ENCODE peak calls at places on chromosomes 4 and X, in seven cellular contexts. One of them, this sample, is unnamed.

GRCh38 chrX:1463581-1464281 is 11.0 kb upstream of the ASMTL start:
- DNase-seq in aorta: no peak
- DNase-seq in CD4-positive, CD25-positive, alpha-beta regulatory T cell: no peak
- DNase-seq in left lung: peak; percentile 19
- DNase-seq in lower lobe of right lung: peak; percentile 14
- DNase-seq in mucosa of descending colon: no peak
- DNase-seq in neuronal stem cell: no peak
- DNase-seq in this sample: peak; percentile 11

GRCh38 chr4:52606040-52606439 is 53.1 kb downstream of the USP46 start:
- DNase-seq in aorta: no peak
- DNase-seq in CD4-positive, CD25-positive, alpha-beta regulatory T cell: no peak
- DNase-seq in left lung: no peak
- DNase-seq in lower lobe of right lung: no peak
- DNase-seq in mucosa of descending colon: no peak
- DNase-seq in neuronal stem cell: no peak
- DNase-seq in this sample: no peak

GRCh38 chr4:147247577-147247976 is 233.3 kb upstream of the EDNRA start:
- DNase-seq in aorta: no peak
- DNase-seq in CD4-positive, CD25-positive, alpha-beta regulatory T cell: no peak
- DNase-seq in left lung: no peak
- DNase-seq in lower lobe of right lung: no peak
- DNase-seq in mucosa of descending colon: no peak
- DNase-seq in neuronal stem cell: no peak
- DNase-seq in this sample: no peak

GRCh38 chrX:131789664-131790063 is 233.4 kb upstream of the STK26 start:
- DNase-seq in aorta: no peak
- DNase-seq in CD4-positive, CD25-positive, alpha-beta regulatory T cell: no peak
- DNase-seq in left lung: no peak
- DNase-seq in lower lobe of right lung: no peak
- DNase-seq in mucosa of descending colon: no peak
- DNase-seq in neuronal stem cell: no peak
- DNase-seq in this sample: no peak

GRCh38 chr4:110508827-110509446 is 33.0 kb downstream of the ENPEP start:
- DNase-seq in aorta: no peak
- DNase-seq in CD4-positive, CD25-positive, alpha-beta regulatory T cell: no peak
- DNase-seq in left lung: no peak
- DNase-seq in lower lobe of right lung: no peak
- DNase-seq in mucosa of descending colon: no peak
- DNase-seq in neuronal stem cell: no peak
- DNase-seq in this sample: no peak

GRCh38 chr4:183396187-183396738 is 48.2 kb upstream of the CDKN2AIP start:
- DNase-seq in aorta: no peak
- DNase-seq in CD4-positive, CD25-positive, alpha-beta regulatory T cell: no peak
- DNase-seq in left lung: no peak
- DNase-seq in lower lobe of right lung: no peak
- DNase-seq in mucosa of descending colon: no peak
- DNase-seq in neuronal stem cell: no peak
- DNase-seq in this sample: no peak

GRCh38 chrX:11944486-11944885 is 186.4 kb downstream of the MSL3 start:
- DNase-seq in aorta: no peak
- DNase-seq in CD4-positive, CD25-positive, alpha-beta regulatory T cell: no peak
- DNase-seq in left lung: no peak
- DNase-seq in lower lobe of right lung: no peak
- DNase-seq in mucosa of descending colon: no peak
- DNase-seq in neuronal stem cell: peak; percentile 5
- DNase-seq in this sample: no peak

GRCh38 chrX:69277369-69277768 is 112.1 kb upstream of the PJA1 start:
- DNase-seq in aorta: no peak
- DNase-seq in CD4-positive, CD25-positive, alpha-beta regulatory T cell: no peak
- DNase-seq in left lung: no peak
- DNase-seq in lower lobe of right lung: no peak
- DNase-seq in mucosa of descending colon: no peak
- DNase-seq in neuronal stem cell: no peak
- DNase-seq in this sample: no peak

GRCh38 chr4:80614319-80614718 is 278.8 kb downstream of the CFAP299 start:
- DNase-seq in aorta: no peak
- DNase-seq in CD4-positive, CD25-positive, alpha-beta regulatory T cell: no peak
- DNase-seq in left lung: no peak
- DNase-seq in lower lobe of right lung: no peak
- DNase-seq in mucosa of descending colon: peak; percentile 26
- DNase-seq in neuronal stem cell: no peak
- DNase-seq in this sample: no peak

GRCh38 chr4:59195867-59196266 is 2004.3 kb upstream of the ADGRL3 start:
- DNase-seq in aorta: no peak
- DNase-seq in CD4-positive, CD25-positive, alpha-beta regulatory T cell: no peak
- DNase-seq in left lung: no peak
- DNase-seq in lower lobe of right lung: no peak
- DNase-seq in mucosa of descending colon: no peak
- DNase-seq in neuronal stem cell: no peak
- DNase-seq in this sample: no peak
- H3K4me1 ChIP-seq in aorta: peaks cover 5% of the 10 kb centered on the region
- H3K4me1 ChIP-seq in CD4-positive, CD25-positive, alpha-beta regulatory T cell: no peaks in the 10 kb centered on the region
- H3K4me1 ChIP-seq in left lung: no peaks in the 10 kb centered on the region
- H3K4me1 ChIP-seq in lower lobe of right lung: no peaks in the 10 kb centered on the region
- H3K4me1 ChIP-seq in mucosa of descending colon: no peaks in the 10 kb centered on the region
- H3K4me1 ChIP-seq in neuronal stem cell: no peaks in the 10 kb centered on the region
- H3K4me1 ChIP-seq in this sample: no peaks in the 10 kb centered on the region

DNA sequence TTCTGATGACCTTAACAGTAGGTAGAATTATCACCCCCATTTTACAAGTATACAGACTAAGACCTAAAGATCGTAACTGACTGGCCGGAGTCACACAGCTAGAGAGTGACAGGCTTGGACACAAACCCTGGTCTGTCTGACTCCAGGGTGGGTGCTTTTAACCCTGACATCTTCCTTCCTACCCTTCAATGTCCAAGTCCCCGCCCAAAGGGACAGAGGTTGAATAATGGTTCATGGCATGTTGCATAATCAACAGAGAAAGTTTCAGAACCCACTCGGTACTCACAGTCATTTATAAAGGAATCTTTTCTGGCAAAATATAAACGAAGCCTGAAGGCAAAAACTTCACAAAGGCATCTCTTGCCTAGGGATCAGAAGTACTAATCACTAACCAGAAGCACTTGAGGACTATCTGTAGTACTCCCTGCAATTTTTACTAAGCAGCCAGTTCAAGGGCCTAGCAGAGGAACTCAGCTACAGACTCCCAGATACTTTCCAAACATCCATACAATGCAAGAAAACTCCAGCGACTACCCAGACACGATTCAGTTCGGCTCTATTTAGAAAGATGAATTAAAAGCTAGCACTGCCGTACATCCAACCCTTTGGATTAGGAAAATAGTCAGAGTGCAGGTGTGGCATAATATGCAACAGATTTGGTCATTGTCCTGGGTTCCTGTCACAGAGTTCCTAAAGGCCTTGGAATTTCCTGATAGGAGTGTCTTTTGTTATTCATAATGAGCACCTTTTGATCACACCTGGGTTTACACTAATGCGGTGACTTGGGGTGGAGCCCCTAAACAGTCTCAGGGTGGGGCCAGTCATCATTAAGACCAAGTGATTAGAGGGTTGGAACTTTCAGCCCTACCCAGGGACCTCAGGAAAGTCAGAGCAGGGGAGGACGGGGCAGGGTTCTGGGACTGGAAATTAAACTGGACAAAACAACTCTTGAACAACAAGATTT is 44.0 kb downstream of the RELL1 start:
- DNase-seq in aorta: no peak
- DNase-seq in CD4-positive, CD25-positive, alpha-beta regulatory T cell: no peak
- DNase-seq in left lung: no peak
- DNase-seq in lower lobe of right lung: no peak
- DNase-seq in mucosa of descending colon: no peak
- DNase-seq in neuronal stem cell: no peak
- DNase-seq in this sample: no peak
- H3K4me1 ChIP-seq in aorta: no peaks in the 10 kb centered on the region
- H3K4me1 ChIP-seq in CD4-positive, CD25-positive, alpha-beta regulatory T cell: no peaks in the 10 kb centered on the region
- H3K4me1 ChIP-seq in left lung: no peaks in the 10 kb centered on the region
- H3K4me1 ChIP-seq in lower lobe of right lung: peaks cover 13% of the 10 kb centered on the region
- H3K4me1 ChIP-seq in mucosa of descending colon: peaks cover 9% of the 10 kb centered on the region
- H3K4me1 ChIP-seq in neuronal stem cell: no peaks in the 10 kb centered on the region
- H3K4me1 ChIP-seq in this sample: no peaks in the 10 kb centered on the region

GRCh38 chr4:156945532-156945931 is 26.1 kb downstream of the PDGFC start:
- DNase-seq in aorta: no peak
- DNase-seq in CD4-positive, CD25-positive, alpha-beta regulatory T cell: no peak
- DNase-seq in left lung: no peak
- DNase-seq in lower lobe of right lung: no peak
- DNase-seq in mucosa of descending colon: no peak
- DNase-seq in neuronal stem cell: no peak
- DNase-seq in this sample: no peak
- H3K4me1 ChIP-seq in aorta: peaks cover 19% of the 10 kb centered on the region
- H3K4me1 ChIP-seq in CD4-positive, CD25-positive, alpha-beta regulatory T cell: no peaks in the 10 kb centered on the region
- H3K4me1 ChIP-seq in left lung: peaks cover 4% of the 10 kb centered on the region
- H3K4me1 ChIP-seq in lower lobe of right lung: peaks cover 44% of the 10 kb centered on the region
- H3K4me1 ChIP-seq in mucosa of descending colon: no peaks in the 10 kb centered on the region
- H3K4me1 ChIP-seq in neuronal stem cell: peaks cover 20% of the 10 kb centered on the region
- H3K4me1 ChIP-seq in this sample: peaks cover 65% of the 10 kb centered on the region

GRCh38 chr4:46844325-46844917 is 64.6 kb downstream of the COX7B2 start:
- DNase-seq in aorta: no peak
- DNase-seq in CD4-positive, CD25-positive, alpha-beta regulatory T cell: peak; percentile 9
- DNase-seq in left lung: no peak
- DNase-seq in lower lobe of right lung: no peak
- DNase-seq in mucosa of descending colon: no peak
- DNase-seq in neuronal stem cell: peak; percentile 56
- DNase-seq in this sample: peak; percentile 36
- H3K4me1 ChIP-seq in aorta: no peaks in the 10 kb centered on the region
- H3K4me1 ChIP-seq in CD4-positive, CD25-positive, alpha-beta regulatory T cell: no peaks in the 10 kb centered on the region
- H3K4me1 ChIP-seq in left lung: no peaks in the 10 kb centered on the region
- H3K4me1 ChIP-seq in lower lobe of right lung: no peaks in the 10 kb centered on the region
- H3K4me1 ChIP-seq in mucosa of descending colon: no peaks in the 10 kb centered on the region
- H3K4me1 ChIP-seq in neuronal stem cell: peaks cover 1% of the 10 kb centered on the region
- H3K4me1 ChIP-seq in this sample: no peaks in the 10 kb centered on the region

DNA sequence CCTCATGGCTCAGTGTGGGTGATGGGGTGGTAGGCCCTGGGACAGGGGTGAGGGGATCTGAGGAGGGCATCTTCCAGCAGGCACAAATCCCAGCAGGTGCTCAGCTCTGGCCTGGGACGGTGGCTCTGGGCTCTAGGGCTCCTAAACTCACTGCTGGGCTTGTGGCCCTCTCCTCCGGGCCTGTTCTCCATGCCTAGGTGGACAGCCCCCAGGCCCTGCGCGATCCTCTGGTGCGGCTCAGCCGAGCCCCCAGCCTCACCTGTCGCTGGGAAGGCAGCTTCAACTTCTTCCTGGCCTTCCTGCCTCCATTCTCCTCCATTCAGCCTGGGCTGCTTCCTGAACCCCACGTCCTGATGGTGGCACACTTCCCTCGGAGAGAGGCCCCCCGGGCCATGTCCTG is 19.3 kb upstream of the FGFR3 start:
- DNase-seq in aorta: no peak
- DNase-seq in CD4-positive, CD25-positive, alpha-beta regulatory T cell: no peak
- DNase-seq in left lung: no peak
- DNase-seq in lower lobe of right lung: no peak
- DNase-seq in mucosa of descending colon: no peak
- DNase-seq in neuronal stem cell: no peak
- DNase-seq in this sample: no peak
- H3K4me1 ChIP-seq in aorta: no peaks in the 10 kb centered on the region
- H3K4me1 ChIP-seq in CD4-positive, CD25-positive, alpha-beta regulatory T cell: no peaks in the 10 kb centered on the region
- H3K4me1 ChIP-seq in left lung: no peaks in the 10 kb centered on the region
- H3K4me1 ChIP-seq in lower lobe of right lung: peaks cover 32% of the 10 kb centered on the region
- H3K4me1 ChIP-seq in mucosa of descending colon: no peaks in the 10 kb centered on the region
- H3K4me1 ChIP-seq in neuronal stem cell: peaks cover 77% of the 10 kb centered on the region
- H3K4me1 ChIP-seq in this sample: peaks cover 4% of the 10 kb centered on the region

GRCh38 chr4:116391020-116391419 is 694.4 kb downstream of the TRAM1L1 start:
- DNase-seq in aorta: no peak
- DNase-seq in CD4-positive, CD25-positive, alpha-beta regulatory T cell: no peak
- DNase-seq in left lung: no peak
- DNase-seq in lower lobe of right lung: no peak
- DNase-seq in mucosa of descending colon: no peak
- DNase-seq in neuronal stem cell: no peak
- DNase-seq in this sample: no peak

GRCh38 chr4:116387942-116388474 is 697.4 kb downstream of the TRAM1L1 start:
- DNase-seq in aorta: no peak
- DNase-seq in CD4-positive, CD25-positive, alpha-beta regulatory T cell: no peak
- DNase-seq in left lung: no peak
- DNase-seq in lower lobe of right lung: no peak
- DNase-seq in mucosa of descending colon: no peak
- DNase-seq in neuronal stem cell: no peak
- DNase-seq in this sample: no peak

GRCh38 chr4:116386856-116387255 is 698.5 kb downstream of the TRAM1L1 start:
- DNase-seq in aorta: no peak
- DNase-seq in CD4-positive, CD25-positive, alpha-beta regulatory T cell: no peak
- DNase-seq in left lung: no peak
- DNase-seq in lower lobe of right lung: no peak
- DNase-seq in mucosa of descending colon: no peak
- DNase-seq in neuronal stem cell: no peak
- DNase-seq in this sample: no peak

GRCh38 chr4:116389139-116389538 is 696.2 kb downstream of the TRAM1L1 start:
- DNase-seq in aorta: no peak
- DNase-seq in CD4-positive, CD25-positive, alpha-beta regulatory T cell: no peak
- DNase-seq in left lung: no peak
- DNase-seq in lower lobe of right lung: no peak
- DNase-seq in mucosa of descending colon: no peak
- DNase-seq in neuronal stem cell: no peak
- DNase-seq in this sample: no peak

GRCh38 chr4:116385583-116385982 is 699.8 kb downstream of the TRAM1L1 start:
- DNase-seq in aorta: no peak
- DNase-seq in CD4-positive, CD25-positive, alpha-beta regulatory T cell: no peak
- DNase-seq in left lung: no peak
- DNase-seq in lower lobe of right lung: no peak
- DNase-seq in mucosa of descending colon: no peak
- DNase-seq in neuronal stem cell: no peak
- DNase-seq in this sample: no peak
- H3K4me1 ChIP-seq in aorta: no peaks in the 10 kb centered on the region
- H3K4me1 ChIP-seq in CD4-positive, CD25-positive, alpha-beta regulatory T cell: no peaks in the 10 kb centered on the region
- H3K4me1 ChIP-seq in left lung: no peaks in the 10 kb centered on the region
- H3K4me1 ChIP-seq in lower lobe of right lung: no peaks in the 10 kb centered on the region
- H3K4me1 ChIP-seq in mucosa of descending colon: no peaks in the 10 kb centered on the region
- H3K4me1 ChIP-seq in neuronal stem cell: no peaks in the 10 kb centered on the region
- H3K4me1 ChIP-seq in this sample: no peaks in the 10 kb centered on the region

GRCh38 chr4:186953601-186954260 is 230.1 kb upstream of the FAT1 start:
- DNase-seq in aorta: no peak
- DNase-seq in CD4-positive, CD25-positive, alpha-beta regulatory T cell: no peak
- DNase-seq in left lung: no peak
- DNase-seq in lower lobe of right lung: no peak
- DNase-seq in mucosa of descending colon: no peak
- DNase-seq in neuronal stem cell: no peak
- DNase-seq in this sample: no peak
- H3K4me1 ChIP-seq in aorta: no peaks in the 10 kb centered on the region
- H3K4me1 ChIP-seq in CD4-positive, CD25-positive, alpha-beta regulatory T cell: no peaks in the 10 kb centered on the region
- H3K4me1 ChIP-seq in left lung: peaks cover 4% of the 10 kb centered on the region
- H3K4me1 ChIP-seq in lower lobe of right lung: no peaks in the 10 kb centered on the region
- H3K4me1 ChIP-seq in mucosa of descending colon: no peaks in the 10 kb centered on the region
- H3K4me1 ChIP-seq in neuronal stem cell: peaks cover 2% of the 10 kb centered on the region
- H3K4me1 ChIP-seq in this sample: peaks cover 2% of the 10 kb centered on the region

This sample was measured in tibial artery.